ENCODE peak calls at places on chromosomes 4 and X, in four cellular contexts. P is HepG2, T is tibial nerve, C is uterus. J is an unnamed sample.

GRCh38 chrX:80817002-80817401 is 7.3 kb upstream of the BRWD3 start:
- DNase-seq in P (no peak), T (no peak), C (no peak), J (no peak)

GRCh38 chrX:20313889-20314288 is 47.2 kb upstream of the RPS6KA3 start:
- DNase-seq in P (no peak), T (no peak), C (no peak), J (no peak)

GRCh38 chrX:131402124-131402811 is 113.2 kb upstream of the IGSF1 start:
- DNase-seq in P (no peak), T (no peak), C (no peak), J (no peak)

GRCh38 chr4:138222041-138222440 is 20.1 kb downstream of the SLC7A11 start:
- DNase-seq in P (no peak), T (no peak), C (no peak), J (no peak)

GRCh38 chr4:94798808-94799207 is 41.1 kb downstream of the BMPR1B start:
- DNase-seq in P (no peak), T (no peak), C (no peak), J (no peak)

GRCh38 chr4:74661427-74662171 is 132.7 kb downstream of the BTC start:
- DNase-seq in P (peak), T (no peak), C (no peak), J (no peak)

GRCh38 chr4:81839347-81840042 is 367.8 kb upstream of the RASGEF1B start:
- DNase-seq in P (no peak), T (no peak), C (no peak), J (no peak)

GRCh38 chr4:94995684-94996394 is 238.1 kb downstream of the BMPR1B start:
- DNase-seq in P (no peak), T (no peak), C (no peak), J (no peak)

GRCh38 chr4:178090640-178091411 is 648.6 kb upstream of the AGA start:
- DNase-seq in P (no peak), T (no peak), C (no peak), J (no peak)

GRCh38 chr4:61273237-61273636 is 73.1 kb downstream of the ADGRL3 start:
- DNase-seq in P (no peak), T (peak), C (no peak), J (no peak)

GRCh38 chr4:164379694-164380093 is 374.2 kb upstream of the SMIM31 start:
- DNase-seq in P (no peak), T (no peak), C (no peak), J (no peak)

GRCh38 chr4:67436742-67437141 is 108.6 kb downstream of the CENPC start:
- DNase-seq in P (no peak), T (no peak), C (no peak), J (no peak)

GRCh38 chr4:83170952-83171399 is 56.4 kb upstream of the PLAC8 start:
- DNase-seq in P (no peak), T (no peak), C (no peak), J (no peak)

GRCh38 chr4:67403342-67403741 is 142.0 kb downstream of the CENPC start:
- DNase-seq in P (no peak), T (no peak), C (no peak), J (no peak)

GRCh38 chrX:40908026-40908425 is 172.7 kb upstream of the MED14 start:
- DNase-seq in P (no peak), T (no peak), C (no peak), J (no peak)

GRCh38 chr4:26077840-26078239 is 163.8 kb downstream of the SMIM20 start:
- DNase-seq in P (no peak), T (no peak), C (no peak), J (no peak)

GRCh38 chrX:22135171-22135711 is 103.1 kb downstream of the PHEX start:
- DNase-seq in P (no peak), T (no peak), C (no peak), J (no peak)

GRCh38 chr4:176001171-176002006 is 64.3 kb upstream of the WDR17 start:
- DNase-seq in P (no peak), T (no peak), C (peak), J (peak)

GRCh38 chrX:122625821-122626220 is 558.3 kb upstream of the GRIA3 start:
- DNase-seq in P (no peak), T (no peak), C (no peak), J (no peak)

GRCh38 chr4:181225616-181226261 is 1017.5 kb upstream of the TENM3 start:
- DNase-seq in P (no peak), T (no peak), C (no peak), J (no peak)

GRCh38 chrX:148929686-148930085 is 429.3 kb downstream of the AFF2 start:
- DNase-seq in P (no peak), T (no peak), C (no peak), J (no peak)

GRCh38 chr4:22515145-22515887 is 550 bp downstream of the ADGRA3 start:
- DNase-seq in P (peak), T (peak), C (peak), J (peak)

GRCh38 chrX:141214216-141214615 is 28.1 kb downstream of the SPANXC start:
- DNase-seq in P (no peak), T (no peak), C (no peak), J (no peak)

GRCh38 chr4:47287735-47288134 is 175.8 kb downstream of the COMMD8 start:
- DNase-seq in P (no peak), T (no peak), C (no peak), J (peak)

GRCh38 chr4:32790803-32791202 is 2070.6 kb downstream of the PCDH7 start:
- DNase-seq in P (no peak), T (no peak), C (no peak), J (no peak)

GRCh38 chr4:120227568-120227967 is 160.9 kb upstream of the MAD2L1 start:
- DNase-seq in P (no peak), T (no peak), C (no peak), J (no peak)

GRCh38 chrX:143635915-143636314 is at the start of gene SLITRK4:
- DNase-seq in P (no peak), T (no peak), C (no peak), J (no peak)

GRCh38 chr4:48222491-48222890 is 47.1 kb downstream of the TEC start:
- DNase-seq in P (no peak), T (no peak), C (no peak), J (no peak)

GRCh38 chr4:153146031-153146430 is 58.2 kb upstream of the TRIM2 start:
- DNase-seq in P (no peak), T (no peak), C (no peak), J (no peak)

GRCh38 chrX:101025126-101025525 is 26.8 kb downstream of the TRMT2B start:
- DNase-seq in P (no peak), T (no peak), C (no peak), J (no peak)

GRCh38 chr4:40747436-40747835 is 2.3 kb upstream of the NSUN7 start:
- DNase-seq in P (no peak), T (no peak), C (no peak), J (no peak)

GRCh38 chr4:40745585-40745984 is 4.2 kb upstream of the NSUN7 start:
- DNase-seq in P (no peak), T (no peak), C (no peak), J (no peak)

GRCh38 chr4:40750461-40751258 is 905 bp downstream of the NSUN7 start:
- DNase-seq in P (no peak), T (no peak), C (no peak), J (no peak)

GRCh38 chr4:40744218-40744617 is 5.5 kb upstream of the NSUN7 start:
- DNase-seq in P (no peak), T (no peak), C (no peak), J (no peak)

GRCh38 chr4:40749717-40750460 is at the start of gene NSUN7:
- DNase-seq in P (no peak), T (no peak), C (peak), J (no peak)
- TF ChIP-seq POLR2A in P (no peak), T (no peak), C (peak), J (no peak)

GRCh38 chr4:139329665-139330200 is 27.5 kb upstream of the NDUFC1 start:
- DNase-seq in P (no peak), T (no peak), C (no peak), J (no peak)

GRCh38 chr4:139330283-139330682 is 28.0 kb upstream of the NDUFC1 start:
- DNase-seq in P (no peak), T (no peak), C (no peak), J (no peak)

GRCh38 chr4:139319571-139319970 is 17.3 kb upstream of the NDUFC1 start:
- DNase-seq in P (no peak), T (no peak), C (no peak), J (no peak)

GRCh38 chr4:139324620-139325019 is 22.3 kb upstream of the NDUFC1 start:
- DNase-seq in P (no peak), T (no peak), C (no peak), J (no peak)
- TF ChIP-seq POLR2A in P (no peak), T (no peak), C (no peak), J (no peak)

DNA sequence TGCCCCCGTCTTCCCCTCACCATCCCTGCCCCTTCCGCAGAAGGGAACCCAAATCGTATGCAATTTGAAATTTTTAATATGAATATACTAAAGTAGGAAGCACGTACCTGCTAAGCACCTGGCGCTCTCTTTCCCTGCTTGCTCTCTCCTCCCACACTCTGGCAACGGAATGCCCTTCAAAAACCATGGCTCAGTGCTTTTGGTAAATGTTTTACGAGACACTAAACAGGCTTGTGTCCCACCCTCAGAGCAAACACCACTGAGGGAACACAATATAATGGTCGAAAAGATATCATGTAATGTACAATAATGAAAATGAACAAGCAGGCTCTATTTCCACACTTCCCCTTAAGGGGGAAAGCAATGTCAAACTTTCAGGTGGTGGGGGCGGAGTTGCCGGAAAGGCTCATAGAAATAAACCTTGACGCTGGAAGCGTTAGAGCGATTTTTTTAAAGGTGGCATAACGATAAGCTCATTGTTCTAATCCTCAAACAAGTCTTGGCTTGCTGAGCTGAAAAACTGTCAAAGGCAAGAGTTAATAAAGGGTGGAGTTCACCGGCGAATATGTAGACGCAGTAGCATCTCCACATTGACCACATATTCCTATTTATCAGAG is 115.1 kb downstream of the RBM47 start:
- DNase-seq in P (peak), T (no peak), C (no peak), J (no peak)
- TF ChIP-seq POLR2A in P (no peak), T (no peak), C (no peak), J (no peak)

GRCh38 chr4:190019023-190019858 is 7.8 kb downstream of the FRG2 start:
- DNase-seq in P (no peak), T (no peak), C (no peak), J (no peak)

GRCh38 chr4:190018201-190018920 is 8.7 kb downstream of the FRG2 start:
- DNase-seq in P (no peak), T (no peak), C (no peak), J (no peak)

GRCh38 chr4:190016369-190017289 is 10.4 kb downstream of the FRG2 start:
- DNase-seq in P (no peak), T (no peak), C (no peak), J (no peak)

GRCh38 chr4:190017357-190018200 is 9.5 kb downstream of the FRG2 start:
- DNase-seq in P (no peak), T (no peak), C (no peak), J (no peak)

GRCh38 chr4:190020790-190021717 is 6.0 kb downstream of the FRG2 start:
- DNase-seq in P (peak), T (no peak), C (no peak), J (no peak)
- TF ChIP-seq POLR2A in P (no peak), T (no peak), C (no peak), J (no peak)